ENCODE peak calls at places on chromosomes 5 and 9, in five cellular contexts. D is OCI-LY7; F is body of pancreas; A is CD8-positive, alpha-beta T cell; Q is MM.1S. T is an unnamed sample.

GRCh38 chr5:174056064-174056842 is 10.7 kb downstream of the NSG2 start:
- DNase-seq in D (no peak), F (no peak), A (no peak), Q (no peak), T (no peak)

GRCh38 chr5:16787278-16787677 is 148.8 kb downstream of the MYO10 start:
- DNase-seq in D (no peak), F (no peak), A (no peak), Q (no peak), T (no peak)

GRCh38 chr5:150781706-150782614 is 3.4 kb downstream of the SMIM3 start:
- DNase-seq in D (no peak), F (no peak), A (no peak), Q (no peak), T (no peak)

GRCh38 chr5:1113805-1114586 is 2.1 kb upstream of the SLC12A7 start:
- DNase-seq in D (no peak), F (no peak), A (no peak), Q (no peak), T (no peak)

GRCh38 chr9:83538172-83538889 is at the start of gene FRMD3:
- DNase-seq in D (no peak), F (peak; percentile 79), A (no peak), Q (peak; percentile 82), T (peak; percentile 93)

GRCh38 chr9:115022760-115023434 is 92.5 kb upstream of the TNFSF8 start:
- DNase-seq in D (no peak), F (no peak), A (no peak), Q (no peak), T (no peak)

GRCh38 chr9:129317179-129318011 is 139.3 kb upstream of the IER5L start:
- DNase-seq in D (peak; percentile 22), F (no peak), A (no peak), Q (no peak), T (peak; percentile 62)

GRCh38 chr9:94586316-94586715 is 7.3 kb downstream of the FBP2 start:
- DNase-seq in D (no peak), F (no peak), A (no peak), Q (peak; percentile 73), T (no peak)

GRCh38 chr5:74314906-74315305 is 325.6 kb downstream of the ENC1 start:
- DNase-seq in D (no peak), F (no peak), A (no peak), Q (no peak), T (no peak)

GRCh38 chr5:107367919-107368318 is 302.8 kb downstream of the EFNA5 start:
- DNase-seq in D (no peak), F (no peak), A (no peak), Q (no peak), T (no peak)

GRCh38 chr5:88808153-88808552 is 74.8 kb downstream of the MEF2C start:
- DNase-seq in D (no peak), F (no peak), A (no peak), Q (peak; percentile 71), T (no peak)
- TF ChIP-seq CTCF in D (no peak), F (no peak), A (no peak), Q (no peak), T (no peak)

GRCh38 chr5:180799902-180800801 is 2.5 kb downstream of the MGAT1 start:
- DNase-seq in D (no peak), F (no peak), A (no peak), Q (no peak), T (no peak)

GRCh38 chr5:180803181-180804128 is 849 bp upstream of the MGAT1 start:
- DNase-seq in D (peak; percentile 88), F (no peak), A (peak; percentile 90), Q (peak; percentile 96), T (peak; percentile 98)

GRCh38 chr5:180804129-180804601 is 1.6 kb upstream of the MGAT1 start:
- DNase-seq in D (no peak), F (no peak), A (peak; percentile 38), Q (peak; percentile 45), T (peak; percentile 89)

GRCh38 chr5:180801596-180802324 is 846 bp downstream of the MGAT1 start:
- DNase-seq in D (no peak), F (no peak), A (no peak), Q (no peak), T (peak; percentile 85)

GRCh38 chr5:180802325-180803180 is at the start of gene MGAT1:
- DNase-seq in D (peak; percentile 75), F (peak; percentile 85), A (peak; percentile 84), Q (peak; percentile 71), T (peak; percentile 97)
- H3K4me1 ChIP-seq in D (peaks cover 80% of the 10 kb centered on the region), F (peaks cover 80% of the 10 kb centered on the region), A (peaks cover 80% of the 10 kb centered on the region), Q (peaks cover 72% of the 10 kb centered on the region), T (peaks cover 92% of the 10 kb centered on the region)

GRCh38 chr5:153711755-153712154 is 221.3 kb downstream of the GRIA1 start:
- DNase-seq in D (peak; percentile 43), F (no peak), A (no peak), Q (no peak), T (no peak)
- TF ChIP-seq CTCF in D (peak; percentile 74), F (no peak), A (no peak), Q (no peak), T (peak; percentile 12)

GRCh38 chr5:138539791-138540190 is 3.2 kb downstream of the ETF1 start:
- DNase-seq in D (no peak), F (no peak), A (no peak), Q (no peak), T (no peak)
- H3K4me1 ChIP-seq in D (peaks cover 31% of the 10 kb centered on the region), F (peaks cover 56% of the 10 kb centered on the region), A (peaks cover 49% of the 10 kb centered on the region), Q (peaks cover 22% of the 10 kb centered on the region), T (peaks cover 78% of the 10 kb centered on the region)